ENCODE peak calls at places on chromosomes 12 and 14, in six cellular contexts. X is fibroblast of pulmonary artery, O is dorsolateral prefrontal cortex, F is nephron progenitor cell, U is neural crest cell, P is RWPE1. R is an unnamed sample.

GRCh38 chr12:15811192-15812127 is 22.3 kb upstream of the EPS8 start:
- DNase-seq in X (no peak), O (no peak), F (no peak), U (no peak), P (no peak), R (no peak)

GRCh38 chr12:57296291-57296690 is 45.3 kb upstream of the STAC3 start:
- DNase-seq in X (no peak), O (no peak), F (no peak), U (no peak), P (no peak), R (no peak)

GRCh38 chr12:54658306-54659264 is 10.4 kb upstream of the DCD start:
- DNase-seq in X (peak), O (no peak), F (peak), U (peak), P (peak), R (peak)

GRCh38 chr12:49108958-49109404 is 1.7 kb downstream of the LMBR1L start:
- DNase-seq in X (peak), O (no peak), F (no peak), U (no peak), P (no peak), R (no peak)

GRCh38 chr12:15322164-15323054 is at the start of gene PTPRO:
- DNase-seq in X (no peak), O (no peak), F (peak), U (peak), P (peak), R (peak)

GRCh38 chr14:23160924-23161522 is 22.4 kb downstream of the SLC7A8 start:
- DNase-seq in X (peak), O (no peak), F (no peak), U (no peak), P (peak), R (peak)

GRCh38 chr14:67385120-67385519 is 25.0 kb downstream of the EIF2S1 start:
- DNase-seq in X (no peak), O (no peak), F (no peak), U (no peak), P (no peak), R (no peak)

GRCh38 chr14:32633214-32633864 is 304.2 kb downstream of the AKAP6 start:
- DNase-seq in X (no peak), O (no peak), F (no peak), U (no peak), P (no peak), R (no peak)

GRCh38 chr14:102316048-102316745 is 3.3 kb upstream of the ZNF839 start:
- DNase-seq in X (peak), O (no peak), F (peak), U (peak), P (no peak), R (peak)

GRCh38 chr12:45309826-45310626 is 94.1 kb downstream of the ANO6 start:
- DNase-seq in X (peak), O (no peak), F (no peak), U (no peak), P (no peak), R (no peak)

GRCh38 chr12:56086096-56086495 is 6.1 kb downstream of the ERBB3 start:
- DNase-seq in X (no peak), O (no peak), F (no peak), U (no peak), P (peak), R (no peak)

GRCh38 chr14:69695664-69696527 is 71.0 kb upstream of the SRSF5 start:
- DNase-seq in X (peak), O (no peak), F (no peak), U (no peak), P (no peak), R (no peak)

GRCh38 chr12:107399061-107399460 is 286.5 kb upstream of the PWP1 start:
- DNase-seq in X (no peak), O (no peak), F (no peak), U (no peak), P (no peak), R (no peak)

GRCh38 chr12:111439657-111440151 is 34.0 kb downstream of the SH2B3 start:
- DNase-seq in X (no peak), O (no peak), F (no peak), U (no peak), P (no peak), R (no peak)

GRCh38 chr12:10210225-10210624 is 2.5 kb upstream of the GABARAPL1 start:
- DNase-seq in X (no peak), O (no peak), F (no peak), U (no peak), P (no peak), R (no peak)

GRCh38 chr12:1493781-1494180 is 100.6 kb downstream of the FBXL14 start:
- DNase-seq in X (no peak), O (no peak), F (no peak), U (no peak), P (no peak), R (no peak)

GRCh38 chr12:129049917-129050316 is 196.6 kb downstream of the GLT1D1 start:
- DNase-seq in X (no peak), O (no peak), F (peak), U (peak), P (no peak), R (no peak)

GRCh38 chr12:45203767-45204166 is 12.1 kb upstream of the ANO6 start:
- DNase-seq in X (no peak), O (no peak), F (no peak), U (no peak), P (no peak), R (no peak)

GRCh38 chr12:94721173-94721572 is 70.8 kb upstream of the TMCC3 start:
- DNase-seq in X (no peak), O (no peak), F (no peak), U (no peak), P (no peak), R (no peak)

GRCh38 chr14:102295301-102295700 is 9.7 kb downstream of the MOK start:
- DNase-seq in X (peak), O (no peak), F (no peak), U (no peak), P (no peak), R (no peak)

GRCh38 chr12:1338483-1339177 is 255.8 kb downstream of the FBXL14 start:
- DNase-seq in X (no peak), O (no peak), F (no peak), U (no peak), P (no peak), R (no peak)

GRCh38 chr12:67509987-67510386 is 138.6 kb upstream of the DYRK2 start:
- DNase-seq in X (peak), O (no peak), F (no peak), U (no peak), P (no peak), R (no peak)

GRCh38 chr12:124725099-124725498 is 138.6 kb downstream of the SCARB1 start:
- DNase-seq in X (no peak), O (no peak), F (no peak), U (no peak), P (no peak), R (no peak)

GRCh38 chr12:6620137-6620884 is 13.1 kb upstream of the CHD4 start:
- DNase-seq in X (peak), O (no peak), F (peak), U (peak), P (no peak), R (peak)

GRCh38 chr12:12560587-12561304 is 1.9 kb downstream of the DUSP16 start:
- DNase-seq in X (peak), O (no peak), F (no peak), U (no peak), P (peak), R (no peak)

GRCh38 chr12:6608592-6609311 is 1.6 kb upstream of the CHD4 start:
- DNase-seq in X (peak), O (no peak), F (no peak), U (no peak), P (no peak), R (no peak)

GRCh38 chr14:22737052-22737451 is 29.4 kb upstream of the OXA1L start:
- DNase-seq in X (no peak), O (no peak), F (no peak), U (no peak), P (no peak), R (no peak)

GRCh38 chr14:105059035-105059916 is 6.0 kb downstream of the GPR132 start:
- DNase-seq in X (no peak), O (no peak), F (no peak), U (no peak), P (no peak), R (no peak)
- TF ChIP-seq CTCF in X (no peak), O (no peak), F (no peak), U (no peak), P (no peak), R (no peak)

GRCh38 chr14:30331030-30331429 is 227.9 kb upstream of the G2E3 start:
- DNase-seq in X (no peak), O (no peak), F (no peak), U (no peak), P (no peak), R (no peak)
- TF ChIP-seq CTCF in X (no peak), O (no peak), F (no peak), U (no peak), P (no peak), R (no peak)

GRCh38 chr14:59631237-59631636 is 54.6 kb upstream of the CCDC175 start:
- DNase-seq in X (peak), O (no peak), F (peak), U (no peak), P (peak), R (peak)
- TF ChIP-seq CTCF in X (peak), O (peak), F (peak), U (peak), P (no peak), R (peak)

DNA sequence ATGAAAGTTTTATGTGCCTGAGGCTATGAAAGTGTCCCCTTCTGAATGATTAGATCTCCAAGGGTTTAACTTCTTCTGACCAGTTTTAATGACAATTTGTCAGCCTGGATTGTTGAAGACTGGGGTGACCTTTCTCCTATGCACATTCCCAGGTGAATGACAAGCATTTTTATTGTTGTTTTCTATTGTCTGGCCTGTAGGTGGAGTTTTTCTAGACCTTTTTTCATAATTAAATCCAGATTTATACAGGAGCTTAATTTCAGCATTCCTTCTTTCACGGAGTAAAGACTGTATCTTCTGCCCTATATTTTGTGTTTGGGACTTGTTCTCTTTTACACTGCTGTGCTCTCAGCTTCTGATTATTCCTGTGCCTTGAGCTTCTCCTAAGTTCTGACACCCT is 125.0 kb upstream of the FAR2 start:
- DNase-seq in X (no peak), O (no peak), F (no peak), U (no peak), P (peak), R (no peak)
- TF ChIP-seq CTCF in X (peak), O (no peak), F (no peak), U (peak), P (no peak), R (peak)

GRCh38 chr12:72267974-72268373 is 4.2 kb upstream of the TRHDE start:
- DNase-seq in X (no peak), O (no peak), F (no peak), U (no peak), P (no peak), R (no peak)
- TF ChIP-seq CTCF in X (peak), O (peak), F (no peak), U (peak), P (no peak), R (no peak)

R was measured in endothelial cell.